ENCODE peak calls at places on chromosomes 5 and 9, in five cellular contexts. X is transverse colon, C is substantia nigra, A is ecto neural progenitor cell, O is progenitor cell of endocrine pancreas. H is an unnamed sample.

GRCh38 chr5:135337064-135337463 is 62.0 kb downstream of the MACROH2A1 start:
- DNase-seq in X (no peak), C (no peak), A (no peak), O (no peak), H (peak)

GRCh38 chr5:115657125-115657882 is 31.5 kb upstream of the TMED7 start:
- DNase-seq in X (no peak), C (no peak), A (no peak), O (no peak), H (no peak)

GRCh38 chr9:2216591-2216990 is 201.4 kb downstream of the SMARCA2 start:
- DNase-seq in X (no peak), C (no peak), A (no peak), O (no peak), H (no peak)

GRCh38 chr9:126449725-126450443 is 123.3 kb downstream of the MVB12B start:
- DNase-seq in X (no peak), C (no peak), A (no peak), O (no peak), H (no peak)

GRCh38 chr5:179243333-179243732 is 101.9 kb downstream of the ADAMTS2 start:
- DNase-seq in X (peak), C (no peak), A (no peak), O (no peak), H (peak)

GRCh38 chr9:38119570-38119969 is 50.5 kb upstream of the SHB start:
- DNase-seq in X (no peak), C (no peak), A (no peak), O (no peak), H (no peak)

GRCh38 chr9:70553718-70554673 is 139.5 kb upstream of the KLF9 start:
- DNase-seq in X (no peak), C (no peak), A (peak), O (no peak), H (no peak)

GRCh38 chr9:133505901-133506652 is 18.7 kb downstream of the MYMK start:
- DNase-seq in X (no peak), C (no peak), A (no peak), O (no peak), H (no peak)

GRCh38 chr5:140075371-140075770 is 32.3 kb upstream of the NRG2 start:
- DNase-seq in X (no peak), C (no peak), A (no peak), O (no peak), H (no peak)

GRCh38 chr9:72299017-72299603 is 65.9 kb downstream of the ZFAND5 start:
- DNase-seq in X (no peak), C (no peak), A (no peak), O (no peak), H (no peak)

GRCh38 chr9:71984388-71985069 is 73.1 kb downstream of the C9orf85 start:
- DNase-seq in X (peak), C (no peak), A (no peak), O (no peak), H (no peak)

GRCh38 chr5:128062172-128062746 is 21.3 kb upstream of the SLC12A2 start:
- DNase-seq in X (peak), C (no peak), A (no peak), O (no peak), H (no peak)

GRCh38 chr5:33631786-33632185 is 191.0 kb downstream of the TARS1 start:
- DNase-seq in X (no peak), C (no peak), A (no peak), O (no peak), H (no peak)

GRCh38 chr5:173963107-173963506 is 25.9 kb upstream of the C5orf47 start:
- DNase-seq in X (no peak), C (no peak), A (no peak), O (no peak), H (no peak)

GRCh38 chr9:130235558-130236435 is 29.8 kb upstream of the HMCN2 start:
- DNase-seq in X (peak), C (peak), A (peak), O (peak), H (peak)

GRCh38 chr9:108072740-108073139 is 583.2 kb upstream of the KLF4 start:
- DNase-seq in X (no peak), C (no peak), A (no peak), O (no peak), H (no peak)

GRCh38 chr9:17531642-17532254 is 47.1 kb upstream of the SH3GL2 start:
- DNase-seq in X (peak), C (no peak), A (peak), O (no peak), H (no peak)

GRCh38 chr5:89120719-89121118 is 237.7 kb upstream of the MEF2C start:
- DNase-seq in X (peak), C (peak), A (no peak), O (no peak), H (peak)

GRCh38 chr5:131382407-131383395 is 118.8 kb downstream of the CDC42SE2 start:
- DNase-seq in X (no peak), C (no peak), A (no peak), O (no peak), H (no peak)

GRCh38 chr5:50694027-50694590 is 27.7 kb downstream of the PARP8 start:
- DNase-seq in X (no peak), C (no peak), A (no peak), O (no peak), H (no peak)

GRCh38 chr9:127886401-127886972 is 9.0 kb upstream of the AK1 start:
- DNase-seq in X (no peak), C (no peak), A (peak), O (no peak), H (no peak)

GRCh38 chr9:109198736-109199384 is 31.8 kb upstream of the FRRS1L start:
- DNase-seq in X (no peak), C (no peak), A (no peak), O (no peak), H (no peak)

GRCh38 chr9:133460405-133461175 is 812 bp downstream of the CACFD1 start:
- DNase-seq in X (peak), C (peak), A (peak), O (peak), H (peak)

GRCh38 chr9:7137571-7137970 is 379.8 kb downstream of the KDM4C start:
- DNase-seq in X (no peak), C (no peak), A (no peak), O (no peak), H (no peak)

GRCh38 chr5:6707852-6708251 is 5.4 kb upstream of the TENT4A start:
- DNase-seq in X (no peak), C (no peak), A (no peak), O (no peak), H (no peak)

GRCh38 chr5:66741394-66741793 is 145.2 kb downstream of the MAST4 start:
- DNase-seq in X (peak), C (no peak), A (no peak), O (no peak), H (no peak)

GRCh38 chr9:2613730-2614271 is 7.8 kb upstream of the VLDLR start:
- DNase-seq in X (no peak), C (no peak), A (no peak), O (no peak), H (no peak)

GRCh38 chr5:172641359-172642045 is 439 bp downstream of the NEURL1B start:
- DNase-seq in X (no peak), C (peak), A (no peak), O (no peak), H (no peak)

GRCh38 chr9:136760424-136760823 is 2.4 kb upstream of the LCN8 start:
- DNase-seq in X (no peak), C (no peak), A (no peak), O (no peak), H (no peak)

GRCh38 chr5:120848883-120849282 is 384.8 kb downstream of the PRR16 start:
- DNase-seq in X (no peak), C (no peak), A (no peak), O (no peak), H (no peak)

GRCh38 chr9:96021616-96022444 is 146.3 kb downstream of the ERCC6L2 start:
- DNase-seq in X (no peak), C (peak), A (peak), O (no peak), H (no peak)